ENCODE peak calls at places on chromosomes 13 and 19, in five cellular contexts. P, B, J, X and Z are unnamed samples.

GRCh38 chr19:7238091-7238490 is 56.1 kb downstream of the INSR start:
- DNase-seq in P (no peak), B (no peak), J (no peak), X (no peak), Z (no peak)

GRCh38 chr19:45455707-45456499 is 11.9 kb upstream of the FOSB start:
- DNase-seq in P (peak; percentile 96), B (peak; percentile 98), J (peak; percentile 98), X (peak; percentile 91), Z (no peak)

GRCh38 chr19:12580180-12580694 is 29.0 kb upstream of the ZNF564 start:
- DNase-seq in P (no peak), B (no peak), J (no peak), X (no peak), Z (no peak)

GRCh38 chr19:44848036-44848804 is 2.1 kb downstream of the NECTIN2 start:
- DNase-seq in P (peak; percentile 67), B (no peak), J (peak; percentile 50), X (peak; percentile 87), Z (peak; percentile 24)

GRCh38 chr19:21586341-21587116 is 81.1 kb downstream of the ZNF429 start:
- DNase-seq in P (peak; percentile 34), B (no peak), J (no peak), X (peak; percentile 62), Z (no peak)

GRCh38 chr13:110946171-110946570 is 31.3 kb upstream of the ANKRD10 start:
- DNase-seq in P (no peak), B (no peak), J (no peak), X (no peak), Z (no peak)

GRCh38 chr13:76043882-76044281 is 407.8 kb downstream of the LMO7 start:
- DNase-seq in P (no peak), B (no peak), J (no peak), X (no peak), Z (peak; percentile 14)

GRCh38 chr19:31533114-31533513 is 183.9 kb upstream of the TSHZ3 start:
- DNase-seq in P (no peak), B (no peak), J (no peak), X (no peak), Z (no peak)

GRCh38 chr19:35845215-35846037 is 6.9 kb downstream of the NPHS1 start:
- DNase-seq in P (peak; percentile 70), B (no peak), J (no peak), X (peak; percentile 80), Z (no peak)

GRCh38 chr19:8403820-8404109 is 9.3 kb upstream of the MARCHF2 start:
- DNase-seq in P (no peak), B (no peak), J (no peak), X (no peak), Z (no peak)

GRCh38 chr19:53906211-53907192 is 2.6 kb upstream of the CACNG7 start:
- DNase-seq in P (peak; percentile 73), B (no peak), J (no peak), X (peak; percentile 81), Z (peak; percentile 49)

GRCh38 chr19:634975-635652 is 1.8 kb upstream of the POLRMT start:
- DNase-seq in P (no peak), B (no peak), J (no peak), X (no peak), Z (no peak)

GRCh38 chr13:99151516-99151915 is 49.1 kb upstream of the UBAC2 start:
- DNase-seq in P (no peak), B (peak; percentile 95), J (peak; percentile 35), X (no peak), Z (no peak)

GRCh38 chr19:28530406-28531035 is 682.4 kb downstream of the UQCRFS1 start:
- DNase-seq in P (no peak), B (no peak), J (no peak), X (no peak), Z (no peak)

GRCh38 chr19:3397266-3398022 is 31.1 kb downstream of the NFIC start:
- DNase-seq in P (peak; percentile 61), B (no peak), J (peak; percentile 32), X (peak; percentile 60), Z (no peak)

GRCh38 chr19:10095948-10096614 is 6.4 kb downstream of the ANGPTL6 start:
- DNase-seq in P (peak; percentile 91), B (peak; percentile 77), J (peak; percentile 89), X (peak; percentile 87), Z (peak; percentile 83)

GRCh38 chr19:13881692-13882418 is 4.9 kb downstream of the NANOS3 start:
- DNase-seq in P (no peak), B (no peak), J (no peak), X (peak; percentile 21), Z (no peak)

GRCh38 chr13:114099918-114100445 is 32.4 kb downstream of the RASA3 start:
- DNase-seq in P (peak; percentile 91), B (no peak), J (peak; percentile 63), X (peak; percentile 53), Z (no peak)

GRCh38 chr19:50695251-50696064 is 24.1 kb downstream of the SHANK1 start:
- DNase-seq in P (no peak), B (no peak), J (no peak), X (peak; percentile 69), Z (peak; percentile 56)

GRCh38 chr13:69828527-69828926 is 279.1 kb upstream of the ATXN8OS start:
- DNase-seq in P (no peak), B (no peak), J (no peak), X (no peak), Z (no peak)

GRCh38 chr19:11457115-11457514 is 21.7 kb downstream of the PRKCSH start:
- DNase-seq in P (no peak), B (no peak), J (no peak), X (no peak), Z (no peak)

GRCh38 chr19:42132851-42133528 is 744 bp upstream of the POU2F2 start:
- DNase-seq in P (peak; percentile 90), B (no peak), J (no peak), X (peak; percentile 94), Z (peak; percentile 72)

GRCh38 chr19:9913237-9914000 is 22.9 kb downstream of the OLFM2 start:
- DNase-seq in P (peak; percentile 50), B (no peak), J (no peak), X (no peak), Z (no peak)

GRCh38 chr13:29909975-29910674 is 59.7 kb upstream of the UBL3 start:
- DNase-seq in P (no peak), B (peak; percentile 69), J (peak; percentile 51), X (no peak), Z (no peak)

GRCh38 chr19:53977991-53978731 is 13.3 kb upstream of the CACNG6 start:
- DNase-seq in P (peak; percentile 99), B (no peak), J (peak; percentile 69), X (peak; percentile 100), Z (peak; percentile 98)

GRCh38 chr13:22926176-22927007 is 254.4 kb upstream of the SGCG start:
- DNase-seq in P (peak; percentile 85), B (no peak), J (peak; percentile 70), X (peak; percentile 82), Z (no peak)

GRCh38 chr13:71290963-71291937 is 575.8 kb downstream of the DACH1 start:
- DNase-seq in P (no peak), B (peak; percentile 87), J (peak; percentile 11), X (no peak), Z (no peak)

GRCh38 chr13:50382951-50383350 is 367.7 kb downstream of the KCNRG start:
- DNase-seq in P (no peak), B (no peak), J (no peak), X (no peak), Z (no peak)

GRCh38 chr13:30892966-30893365 is 13.1 kb upstream of the MEDAG start:
- DNase-seq in P (peak; percentile 83), B (no peak), J (peak; percentile 45), X (peak; percentile 87), Z (no peak)

GRCh38 chr13:111977184-111977516 is 89.8 kb upstream of the SOX1 start:
- DNase-seq in P (no peak), B (no peak), J (no peak), X (no peak), Z (no peak)

GRCh38 chr13:28865951-28866350 is 45.8 kb downstream of the MTUS2 start:
- DNase-seq in P (no peak), B (no peak), J (no peak), X (no peak), Z (no peak)

GRCh38 chr13:21909331-21909730 is 238.5 kb downstream of the FGF9 start:
- DNase-seq in P (no peak), B (no peak), J (no peak), X (no peak), Z (no peak)

GRCh38 chr13:64248371-64249065 is 2832.9 kb upstream of the PCDH20 start:
- DNase-seq in P (no peak), B (no peak), J (no peak), X (no peak), Z (no peak)
- H3K4me2 ChIP-seq in P (no peak overlapping the region), B (no peak overlapping the region), J (no peak overlapping the region), X (no peak overlapping the region), Z (no peak overlapping the region)

GRCh38 chr19:19445288-19445687 is 39.8 kb downstream of the GATAD2A start:
- DNase-seq in P (no peak), B (no peak), J (no peak), X (no peak), Z (no peak)

GRCh38 chr19:19445911-19446361 is 40.5 kb downstream of the GATAD2A start:
- DNase-seq in P (no peak), B (no peak), J (no peak), X (no peak), Z (no peak)

GRCh38 chr19:19447536-19448237 is 42.2 kb downstream of the GATAD2A start:
- DNase-seq in P (peak; percentile 31), B (no peak), J (no peak), X (no peak), Z (no peak)

GRCh38 chr19:19446655-19447437 is 41.4 kb downstream of the GATAD2A start:
- DNase-seq in P (peak; percentile 31), B (no peak), J (no peak), X (peak; percentile 44), Z (no peak)

GRCh38 chr19:19448238-19448544 is 42.7 kb downstream of the GATAD2A start:
- DNase-seq in P (peak; percentile 26), B (no peak), J (no peak), X (no peak), Z (no peak)
- H3K27ac ChIP-seq in P (no peak overlapping the region), B (no peak overlapping the region), J (peak overlapping the region; percentile 22), X (no peak overlapping the region), Z (no peak overlapping the region)

GRCh38 chr19:57071414-57071813 is 48.4 kb upstream of the USP29 start:
- DNase-seq in P (no peak), B (no peak), J (no peak), X (no peak), Z (no peak)

GRCh38 chr19:57068326-57068725 is 51.5 kb upstream of the USP29 start:
- DNase-seq in P (no peak), B (no peak), J (no peak), X (no peak), Z (no peak)

GRCh38 chr19:57067440-57067839 is 52.3 kb upstream of the USP29 start:
- DNase-seq in P (no peak), B (no peak), J (no peak), X (no peak), Z (no peak)

GRCh38 chr19:57068921-57069697 is 50.7 kb upstream of the USP29 start:
- DNase-seq in P (no peak), B (no peak), J (no peak), X (peak; percentile 49), Z (peak; percentile 33)
- H3K4me2 ChIP-seq in P (no peak overlapping the region), B (no peak overlapping the region), J (no peak overlapping the region), X (no peak overlapping the region), Z (no peak overlapping the region)

DNA sequence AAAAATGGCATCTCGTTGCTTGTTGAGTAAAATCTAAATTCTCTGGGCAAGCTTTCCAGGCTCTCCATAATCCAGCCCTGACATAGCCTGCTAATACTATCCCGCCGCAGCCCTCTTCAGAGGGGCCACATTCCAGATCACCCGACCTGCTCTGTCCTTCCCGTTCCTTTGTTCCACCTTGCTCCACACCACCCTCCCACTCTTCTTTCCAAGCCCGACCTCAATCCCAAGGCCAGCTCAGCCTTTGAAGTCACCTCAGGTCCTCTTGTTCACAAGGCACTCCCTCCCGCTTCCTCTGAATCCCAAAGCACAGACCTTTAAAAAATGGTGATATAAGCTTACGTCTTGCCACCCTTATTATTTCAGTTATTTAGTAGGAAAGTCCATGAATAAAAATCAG is 67.8 kb downstream of the NUFIP1 start:
- DNase-seq in P (peak; percentile 39), B (no peak), J (no peak), X (peak; percentile 44), Z (no peak)
- H3K27ac ChIP-seq in P (no peak overlapping the region), B (peak overlapping the region; percentile 82), J (peak overlapping the region; percentile 64), X (no peak overlapping the region), Z (no peak overlapping the region)